ENCODE peak calls at places on chromosomes 6 and 20, in five cellular contexts. A is NCI-H748 treated with DMSO at 0.1 percent for 48 hours, N is T-helper 9 cell, B is fibroblast of lung, Q is adrenal gland. V is an unnamed sample.

GRCh38 chr6:67252663-67253062 is 1382.4 kb upstream of the ADGRB3 start:
- DNase-seq in N (no peak), B (peak), Q (no peak), A (no peak), V (no peak)

GRCh38 chr20:49768204-49769124 is 44.2 kb upstream of the SLC9A8 start:
- DNase-seq in N (no peak), B (peak), Q (peak), A (peak), V (no peak)

GRCh38 chr6:148055410-148055809 is 287.2 kb upstream of the SASH1 start:
- DNase-seq in Q (no peak), A (no peak), N (no peak), B (no peak), V (no peak)

GRCh38 chr20:64226686-64227576 is 28.6 kb upstream of the PCMTD2 start:
- DNase-seq in B (no peak), A (no peak), Q (no peak), N (peak), V (peak)

GRCh38 chr20:60224914-60225313 is 266.7 kb downstream of the CDH26 start:
- DNase-seq in Q (no peak), B (no peak), N (no peak), A (no peak), V (no peak)

GRCh38 chr20:51238675-51239305 is 215.9 kb upstream of the KCNG1 start:
- DNase-seq in Q (no peak), A (no peak), B (no peak), N (no peak), V (no peak)

GRCh38 chr6:53504438-53505030 is 40.4 kb downstream of the GCLC start:
- DNase-seq in B (no peak), Q (no peak), N (no peak), A (no peak), V (no peak)

GRCh38 chr6:26388014-26388413 is 5.1 kb downstream of the BTN2A2 start:
- DNase-seq in N (no peak), Q (no peak), A (no peak), B (no peak), V (no peak)

GRCh38 chr20:14488756-14489479 is 151.5 kb upstream of the FLRT3 start:
- DNase-seq in A (no peak), Q (no peak), B (no peak), N (no peak), V (no peak)

GRCh38 chr6:32432050-32432450 is 7.6 kb upstream of the HLA-DRA start:
- DNase-seq in N (no peak), A (peak), B (peak), Q (no peak), V (peak)

GRCh38 chr6:99821164-99821563 is 172.9 kb downstream of the MCHR2 start:
- DNase-seq in Q (no peak), A (peak), N (no peak), B (no peak), V (no peak)

GRCh38 chr6:79240509-79240908 is 6.0 kb upstream of the HMGN3 start:
- DNase-seq in A (no peak), B (no peak), Q (no peak), N (no peak), V (no peak)

GRCh38 chr20:14860410-14860814 is 523.0 kb upstream of the FLRT3 start:
- DNase-seq in N (no peak), A (peak), B (no peak), Q (no peak), V (no peak)

GRCh38 chr6:17204548-17204947 is 76.6 kb upstream of the RBM24 start:
- DNase-seq in A (no peak), B (no peak), N (no peak), Q (no peak), V (no peak)

GRCh38 chr6:26240157-26240980 is 124.6 kb upstream of the BTN3A2 start:
- DNase-seq in N (peak), Q (peak), A (no peak), B (peak), V (peak)

GRCh38 chr20:1757072-1757471 is 99.5 kb upstream of the SIRPG start:
- DNase-seq in Q (no peak), N (no peak), B (no peak), A (no peak), V (no peak)

GRCh38 chr6:169428532-169428931 is 174.9 kb upstream of the THBS2 start:
- DNase-seq in N (no peak), B (peak), Q (peak), A (no peak), V (no peak)

GRCh38 chr6:4853349-4853748 is 77.1 kb downstream of the CDYL start:
- DNase-seq in B (no peak), Q (no peak), A (no peak), N (no peak), V (no peak)

GRCh38 chr6:169161572-169162167 is 92.0 kb downstream of the THBS2 start:
- DNase-seq in B (no peak), Q (no peak), A (no peak), N (no peak), V (no peak)

GRCh38 chr20:22462975-22463914 is 121.1 kb downstream of the FOXA2 start:
- DNase-seq in Q (no peak), A (peak), B (no peak), N (no peak), V (no peak)

GRCh38 chr6:29809249-29809648 is 18.4 kb upstream of the HLA-G start:
- DNase-seq in Q (no peak), A (no peak), N (no peak), B (no peak), V (no peak)

GRCh38 chr6:25601797-25602679 is 50.0 kb upstream of the SCGN start:
- DNase-seq in N (no peak), Q (no peak), B (peak), A (peak), V (no peak)

GRCh38 chr6:127182501-127182900 is 64.0 kb downstream of the RSPO3 start:
- DNase-seq in Q (no peak), N (no peak), A (no peak), B (peak), V (no peak)

GRCh38 chr6:4316867-4317400 is 181.6 kb upstream of the ECI2 start:
- DNase-seq in A (peak), N (no peak), Q (peak), B (peak), V (no peak)

V was measured in CD8-positive, alpha-beta memory T cell.